ENCODE peak calls at places on chromosomes 7 and 10, in seven cellular contexts. P is mesendoderm, E is H9, V is IMR-90, R is trophoblast cell, Q is mesenchymal stem cell, L is H1. D is an unnamed sample.

GRCh38 chr7:112422842-112423496 is 27.3 kb upstream of the IFRD1 start:
- DNase-seq in V (peak), P (peak), R (peak), L (peak), Q (peak), E (peak), D (peak)

GRCh38 chr7:97601941-97602457 is 129.9 kb upstream of the TAC1 start:
- DNase-seq in V (no peak), R (no peak), Q (no peak), L (no peak), P (no peak), E (no peak), D (no peak)

GRCh38 chr7:7639847-7640220 is 718 bp upstream of the UMAD1 start:
- DNase-seq in E (no peak), R (peak), Q (peak), P (no peak), V (peak), L (no peak), D (no peak)

GRCh38 chr7:117839507-117839906 is 33.7 kb downstream of the CTTNBP2 start:
- DNase-seq in V (no peak), R (no peak), L (no peak), Q (no peak), P (no peak), E (no peak), D (no peak)

GRCh38 chr10:119346063-119346835 is 138.9 kb downstream of the GRK5 start:
- DNase-seq in V (no peak), Q (no peak), R (no peak), P (no peak), E (no peak), L (no peak), D (no peak)

GRCh38 chr7:14380881-14381280 is 391.4 kb upstream of the ETV1 start:
- DNase-seq in V (no peak), P (peak), Q (no peak), R (no peak), L (no peak), E (no peak), D (no peak)

GRCh38 chr7:72211175-72211574 is 201.0 kb downstream of the CALN1 start:
- DNase-seq in L (no peak), V (no peak), Q (no peak), P (no peak), R (no peak), E (no peak), D (no peak)

GRCh38 chr10:103111031-103111917 is 81.8 kb downstream of the NT5C2 start:
- DNase-seq in L (no peak), P (no peak), V (peak), R (no peak), Q (peak), E (no peak), D (no peak)

GRCh38 chr10:71397340-71398212 is 856 bp downstream of the CDH23 start:
- DNase-seq in P (peak), Q (no peak), R (no peak), V (no peak), L (no peak), E (no peak), D (peak)

GRCh38 chr7:69635572-69636190 is 37.4 kb downstream of the AUTS2 start:
- DNase-seq in L (no peak), V (no peak), E (no peak), Q (no peak), R (no peak), P (no peak), D (no peak)
- H4K8ac ChIP-seq in L (no peak), V (no peak), E (no peak), Q (no peak), R (no peak), P (no peak), D (no peak)

DNA sequence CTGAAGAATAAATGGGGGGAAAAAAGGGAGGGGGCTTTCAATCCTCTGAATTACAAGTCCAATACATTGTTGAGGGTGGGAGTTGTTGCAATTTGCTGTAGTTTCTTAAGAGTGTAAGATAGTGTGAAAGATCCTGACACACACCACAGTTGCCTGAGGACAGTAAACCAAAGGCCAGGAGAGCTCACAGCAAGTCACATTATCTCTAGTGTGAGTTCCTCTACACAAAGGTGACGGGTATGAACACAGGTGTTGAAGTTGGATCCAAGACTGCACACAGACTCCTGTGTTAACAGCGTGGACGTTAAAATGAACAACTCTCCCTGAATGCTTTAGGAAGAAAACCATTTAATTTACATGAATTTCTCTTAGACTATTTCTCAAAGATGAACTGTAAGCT is 12.0 kb downstream of the LARP4B start:
- DNase-seq in P (peak), E (no peak), V (no peak), Q (no peak), R (no peak), L (no peak), D (no peak)
- H4K8ac ChIP-seq in P (no peak), E (no peak), V (no peak), Q (no peak), R (no peak), L (no peak), D (no peak)

GRCh38 chr7:102281785-102282184 is 4.9 kb upstream of the SH2B2 start:
- DNase-seq in E (no peak), R (no peak), V (no peak), Q (no peak), L (no peak), P (no peak), D (no peak)
- H4K8ac ChIP-seq in E (no peak), R (no peak), V (no peak), Q (no peak), L (no peak), P (no peak), D (peak)

GRCh38 chr7:122258971-122259370 is 45.6 kb downstream of the FEZF1 start:
- DNase-seq in Q (no peak), E (no peak), V (no peak), L (no peak), P (no peak), R (no peak), D (no peak)

GRCh38 chr7:122257056-122257455 is 47.5 kb downstream of the FEZF1 start:
- DNase-seq in E (no peak), R (peak), L (no peak), V (no peak), P (no peak), Q (no peak), D (no peak)

GRCh38 chr7:122260336-122260735 is 44.2 kb downstream of the FEZF1 start:
- DNase-seq in L (no peak), Q (no peak), V (no peak), R (no peak), E (no peak), P (no peak), D (no peak)

GRCh38 chr7:122262246-122262645 is 42.3 kb downstream of the FEZF1 start:
- DNase-seq in E (no peak), P (no peak), V (no peak), L (no peak), Q (no peak), R (no peak), D (no peak)

GRCh38 chr7:122261442-122261841 is 43.1 kb downstream of the FEZF1 start:
- DNase-seq in Q (no peak), L (no peak), R (no peak), E (no peak), P (no peak), V (no peak), D (no peak)
- H4K8ac ChIP-seq in Q (no peak), L (no peak), R (no peak), E (no peak), P (no peak), V (no peak), D (no peak)

GRCh38 chr10:6563720-6564119 is 16.4 kb downstream of the PRKCQ start:
- DNase-seq in Q (no peak), L (no peak), E (no peak), R (no peak), P (no peak), V (no peak), D (no peak)
- H4K8ac ChIP-seq in Q (peak), L (no peak), E (no peak), R (no peak), P (no peak), V (no peak), D (no peak)

D was measured in neuronal stem cell.